ENCODE peak calls at places on chromosomes 4 and X, in seven cellular contexts. One of them, this sample, is unnamed.

GRCh38 chr4:33494150-33494549 is 2750.2 kb downstream of the ARAP2 start:
- DNase-seq in GM12878: no peak
- DNase-seq in H1: no peak
- DNase-seq in HepG2: no peak
- DNase-seq in SK-N-SH: no peak
- DNase-seq in K562: no peak
- DNase-seq in A549: no peak
- DNase-seq in this sample: no peak

GRCh38 chrX:119654112-119654531 is 38.8 kb downstream of the SEPTIN6 start:
- DNase-seq in H1: no peak
- DNase-seq in HepG2: no peak
- DNase-seq in SK-N-SH: peak
- DNase-seq in K562: no peak
- DNase-seq in A549: no peak
- DNase-seq in GM12878: no peak
- DNase-seq in this sample: peak

GRCh38 chrX:17007134-17007768 is 60.8 kb downstream of the REPS2 start:
- DNase-seq in A549: peak
- DNase-seq in H1: no peak
- DNase-seq in HepG2: peak
- DNase-seq in SK-N-SH: peak
- DNase-seq in K562: peak
- DNase-seq in GM12878: no peak
- DNase-seq in this sample: no peak

GRCh38 chr4:40579983-40580382 is 49.7 kb downstream of the RBM47 start:
- DNase-seq in A549: no peak
- DNase-seq in GM12878: no peak
- DNase-seq in HepG2: no peak
- DNase-seq in H1: no peak
- DNase-seq in SK-N-SH: no peak
- DNase-seq in K562: no peak
- DNase-seq in this sample: peak

GRCh38 chr4:158818595-158818994 is 49.8 kb downstream of the FNIP2 start:
- DNase-seq in K562: no peak
- DNase-seq in H1: no peak
- DNase-seq in A549: no peak
- DNase-seq in GM12878: no peak
- DNase-seq in SK-N-SH: no peak
- DNase-seq in HepG2: no peak
- DNase-seq in this sample: no peak

GRCh38 chr4:134666640-134667039 is 465.1 kb upstream of the PABPC4L start:
- DNase-seq in K562: no peak
- DNase-seq in HepG2: no peak
- DNase-seq in A549: no peak
- DNase-seq in SK-N-SH: no peak
- DNase-seq in GM12878: no peak
- DNase-seq in H1: no peak
- DNase-seq in this sample: no peak

GRCh38 chr4:95290702-95291101 is 258.1 kb downstream of the UNC5C start:
- DNase-seq in SK-N-SH: no peak
- DNase-seq in H1: no peak
- DNase-seq in A549: no peak
- DNase-seq in GM12878: no peak
- DNase-seq in K562: no peak
- DNase-seq in HepG2: no peak
- DNase-seq in this sample: no peak

GRCh38 chr4:123867910-123868587 is 471.5 kb downstream of the SPRY1 start:
- DNase-seq in GM12878: no peak
- DNase-seq in SK-N-SH: no peak
- DNase-seq in K562: no peak
- DNase-seq in A549: no peak
- DNase-seq in HepG2: peak
- DNase-seq in H1: no peak
- DNase-seq in this sample: no peak

GRCh38 chr4:174674305-174674840 is 152.1 kb upstream of the HPGD start:
- DNase-seq in K562: no peak
- DNase-seq in H1: no peak
- DNase-seq in GM12878: no peak
- DNase-seq in HepG2: no peak
- DNase-seq in SK-N-SH: no peak
- DNase-seq in A549: no peak
- DNase-seq in this sample: peak

GRCh38 chr4:187304131-187304530 is 580.5 kb upstream of the FAT1 start:
- DNase-seq in A549: no peak
- DNase-seq in GM12878: no peak
- DNase-seq in SK-N-SH: no peak
- DNase-seq in H1: no peak
- DNase-seq in K562: no peak
- DNase-seq in HepG2: no peak
- DNase-seq in this sample: no peak

GRCh38 chr4:132056466-132056865 is 1092.6 kb upstream of the PCDH10 start:
- DNase-seq in H1: no peak
- DNase-seq in GM12878: no peak
- DNase-seq in K562: no peak
- DNase-seq in A549: no peak
- DNase-seq in SK-N-SH: no peak
- DNase-seq in HepG2: no peak
- DNase-seq in this sample: peak

GRCh38 chrX:66489339-66489738 is 149.5 kb downstream of the EDA2R start:
- DNase-seq in SK-N-SH: no peak
- DNase-seq in K562: no peak
- DNase-seq in GM12878: no peak
- DNase-seq in H1: no peak
- DNase-seq in HepG2: peak
- DNase-seq in A549: no peak
- DNase-seq in this sample: no peak

GRCh38 chr4:6038711-6039110 is 20.5 kb upstream of the C4orf50 start:
- DNase-seq in GM12878: no peak
- DNase-seq in K562: no peak
- DNase-seq in HepG2: no peak
- DNase-seq in H1: no peak
- DNase-seq in A549: no peak
- DNase-seq in SK-N-SH: no peak
- DNase-seq in this sample: no peak

GRCh38 chr4:76782837-76783236 is 115.1 kb downstream of the SOWAHB start:
- DNase-seq in SK-N-SH: no peak
- DNase-seq in GM12878: no peak
- DNase-seq in HepG2: no peak
- DNase-seq in K562: no peak
- DNase-seq in A549: no peak
- DNase-seq in H1: no peak
- DNase-seq in this sample: peak

GRCh38 chr4:138562544-138562961 is 320.4 kb upstream of the SLC7A11 start:
- DNase-seq in H1: no peak
- DNase-seq in GM12878: peak
- DNase-seq in K562: no peak
- DNase-seq in A549: no peak
- DNase-seq in SK-N-SH: no peak
- DNase-seq in HepG2: no peak
- DNase-seq in this sample: peak

GRCh38 chr4:138558886-138559285 is 316.7 kb upstream of the SLC7A11 start:
- DNase-seq in GM12878: no peak
- DNase-seq in SK-N-SH: no peak
- DNase-seq in HepG2: no peak
- DNase-seq in A549: no peak
- DNase-seq in H1: no peak
- DNase-seq in K562: no peak
- DNase-seq in this sample: no peak

GRCh38 chr4:138561276-138561880 is 319.2 kb upstream of the SLC7A11 start:
- DNase-seq in SK-N-SH: no peak
- DNase-seq in A549: no peak
- DNase-seq in K562: no peak
- DNase-seq in HepG2: no peak
- DNase-seq in H1: no peak
- DNase-seq in GM12878: no peak
- DNase-seq in this sample: no peak

GRCh38 chr4:138560448-138560847 is 318.3 kb upstream of the SLC7A11 start:
- DNase-seq in A549: no peak
- DNase-seq in HepG2: no peak
- DNase-seq in GM12878: no peak
- DNase-seq in K562: peak
- DNase-seq in H1: peak
- DNase-seq in SK-N-SH: no peak
- DNase-seq in this sample: no peak

DNA sequence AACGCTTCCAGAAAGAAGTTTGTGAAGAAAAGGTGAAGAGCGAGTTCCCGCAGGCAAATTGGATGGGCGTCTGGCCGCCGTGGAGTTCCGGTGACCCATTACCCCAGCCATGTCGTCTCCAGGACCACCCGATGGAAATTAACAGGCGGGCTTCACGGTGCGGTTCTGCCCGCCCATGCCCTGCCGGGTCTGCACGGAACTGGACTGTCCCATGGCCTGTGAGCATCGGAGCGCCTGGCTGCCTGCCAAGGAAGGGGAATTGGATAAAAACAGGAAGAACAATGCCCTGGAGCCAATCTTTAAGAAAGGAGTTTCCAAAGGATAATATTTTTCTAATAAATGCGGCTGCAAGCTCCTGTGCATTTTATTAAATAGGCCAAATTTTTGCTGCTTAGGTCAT is 319.8 kb upstream of the SLC7A11 start:
- DNase-seq in K562: no peak
- DNase-seq in H1: no peak
- DNase-seq in HepG2: no peak
- DNase-seq in SK-N-SH: no peak
- DNase-seq in A549: no peak
- DNase-seq in GM12878: no peak
- DNase-seq in this sample: no peak
- H3K27ac ChIP-seq in K562: no peak
- H3K27ac ChIP-seq in H1: no peak
- H3K27ac ChIP-seq in HepG2: no peak
- H3K27ac ChIP-seq in SK-N-SH: no peak
- H3K27ac ChIP-seq in A549: no peak
- H3K27ac ChIP-seq in GM12878: no peak
- H3K27ac ChIP-seq in this sample: no peak

GRCh38 chr4:176879370-176880116 is 86.8 kb upstream of the VEGFC start:
- DNase-seq in H1: no peak
- DNase-seq in SK-N-SH: no peak
- DNase-seq in GM12878: no peak
- DNase-seq in K562: no peak
- DNase-seq in HepG2: no peak
- DNase-seq in A549: no peak
- DNase-seq in this sample: peak

GRCh38 chr4:176875026-176875425 is 82.3 kb upstream of the VEGFC start:
- DNase-seq in A549: no peak
- DNase-seq in H1: no peak
- DNase-seq in K562: no peak
- DNase-seq in SK-N-SH: no peak
- DNase-seq in GM12878: no peak
- DNase-seq in HepG2: no peak
- DNase-seq in this sample: no peak

GRCh38 chr4:176872461-176872860 is 79.7 kb upstream of the VEGFC start:
- DNase-seq in SK-N-SH: no peak
- DNase-seq in H1: no peak
- DNase-seq in K562: no peak
- DNase-seq in HepG2: no peak
- DNase-seq in GM12878: no peak
- DNase-seq in A549: no peak
- DNase-seq in this sample: peak

GRCh38 chr4:176875441-176875930 is 82.8 kb upstream of the VEGFC start:
- DNase-seq in H1: no peak
- DNase-seq in K562: no peak
- DNase-seq in GM12878: no peak
- DNase-seq in SK-N-SH: no peak
- DNase-seq in A549: no peak
- DNase-seq in HepG2: no peak
- DNase-seq in this sample: no peak
- TF ChIP-seq RFX5 in H1: no peak
- TF ChIP-seq RFX5 in K562: no peak
- TF ChIP-seq RFX5 in GM12878: no peak
- TF ChIP-seq RFX5 in SK-N-SH: no peak
- TF ChIP-seq RFX5 in A549: no peak
- TF ChIP-seq RFX5 in HepG2: no peak
- TF ChIP-seq RFX5 in this sample: no peak

GRCh38 chr4:138226351-138226750 is 15.8 kb downstream of the SLC7A11 start:
- DNase-seq in SK-N-SH: no peak
- DNase-seq in HepG2: no peak
- DNase-seq in K562: no peak
- DNase-seq in H1: no peak
- DNase-seq in GM12878: no peak
- DNase-seq in A549: no peak
- DNase-seq in this sample: no peak
- H3K27ac ChIP-seq in SK-N-SH: no peak
- H3K27ac ChIP-seq in HepG2: no peak
- H3K27ac ChIP-seq in K562: no peak
- H3K27ac ChIP-seq in H1: no peak
- H3K27ac ChIP-seq in GM12878: no peak
- H3K27ac ChIP-seq in A549: peak
- H3K27ac ChIP-seq in this sample: peak

GRCh38 chr4:53494851-53495250 is 96.4 kb downstream of the LNX1 start:
- DNase-seq in HepG2: no peak
- DNase-seq in SK-N-SH: no peak
- DNase-seq in A549: no peak
- DNase-seq in K562: no peak
- DNase-seq in GM12878: no peak
- DNase-seq in H1: no peak
- DNase-seq in this sample: no peak
- TF ChIP-seq RFX5 in HepG2: no peak
- TF ChIP-seq RFX5 in SK-N-SH: no peak
- TF ChIP-seq RFX5 in A549: no peak
- TF ChIP-seq RFX5 in K562: no peak
- TF ChIP-seq RFX5 in GM12878: no peak
- TF ChIP-seq RFX5 in H1: no peak
- TF ChIP-seq RFX5 in this sample: no peak

DNA sequence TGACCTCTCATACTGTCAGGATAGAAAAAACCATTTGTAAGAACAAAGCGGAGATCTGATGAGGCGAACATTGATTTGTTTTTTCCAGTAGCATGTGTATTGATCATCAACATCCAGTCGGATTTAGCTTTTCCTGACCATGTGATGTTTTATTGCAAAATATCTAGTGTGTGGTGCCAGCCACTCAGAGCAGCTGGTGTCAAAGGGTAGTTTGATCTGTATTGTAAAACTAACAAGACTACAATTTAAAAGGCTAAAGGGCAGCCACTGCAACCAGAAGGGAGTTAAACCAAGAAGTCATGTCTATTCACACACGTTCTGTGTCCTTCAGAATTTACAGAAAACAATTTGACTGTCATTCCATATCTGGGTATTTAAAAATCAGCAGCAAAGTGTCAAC is 719.0 kb upstream of the FRG1 start:
- DNase-seq in HepG2: no peak
- DNase-seq in GM12878: no peak
- DNase-seq in A549: no peak
- DNase-seq in K562: no peak
- DNase-seq in SK-N-SH: no peak
- DNase-seq in H1: no peak
- DNase-seq in this sample: no peak
- H3K27ac ChIP-seq in HepG2: no peak
- H3K27ac ChIP-seq in GM12878: no peak
- H3K27ac ChIP-seq in A549: no peak
- H3K27ac ChIP-seq in K562: no peak
- H3K27ac ChIP-seq in SK-N-SH: no peak
- H3K27ac ChIP-seq in H1: no peak
- H3K27ac ChIP-seq in this sample: no peak

This sample was measured in IMR-90.